ENCODE peak calls at places on chromosomes 13 and 19, in nine cellular contexts. One of them, this sample, is unnamed.
A peak's percentile ranks its signal among the peaks of the same experiment; 100 is the strongest.

GRCh38 chr19:31255174-31255862 is 93.9 kb downstream of the TSHZ3 start:
- DNase-seq in choroid plexus epithelial cell: no peak
- DNase-seq in upper lobe of right lung: no peak
- DNase-seq in astrocyte: no peak
- DNase-seq in kidney epithelial cell: no peak
- DNase-seq in left ventricle myocardium inferior: no peak
- DNase-seq in A549: no peak
- DNase-seq in AG10803: no peak
- DNase-seq in ovary: no peak
- DNase-seq in this sample: no peak

GRCh38 chr19:10975374-10976036 is 14.7 kb downstream of the SMARCA4 start:
- DNase-seq in choroid plexus epithelial cell: peak; percentile 66
- DNase-seq in upper lobe of right lung: no peak
- DNase-seq in astrocyte: peak; percentile 39
- DNase-seq in kidney epithelial cell: no peak
- DNase-seq in left ventricle myocardium inferior: peak; percentile 62
- DNase-seq in A549: no peak
- DNase-seq in AG10803: peak; percentile 55
- DNase-seq in ovary: peak; percentile 81
- DNase-seq in this sample: no peak

GRCh38 chr19:32691952-32692726 is 518 bp downstream of the NUDT19 start:
- DNase-seq in choroid plexus epithelial cell: peak; percentile 82
- DNase-seq in upper lobe of right lung: peak; percentile 89
- DNase-seq in astrocyte: peak; percentile 73
- DNase-seq in kidney epithelial cell: no peak
- DNase-seq in left ventricle myocardium inferior: peak; percentile 71
- DNase-seq in A549: peak; percentile 85
- DNase-seq in AG10803: peak; percentile 80
- DNase-seq in ovary: peak; percentile 37
- DNase-seq in this sample: peak; percentile 50

GRCh38 chr13:20566917-20567755 is at the start of gene IFT88:
- DNase-seq in choroid plexus epithelial cell: peak; percentile 84
- DNase-seq in upper lobe of right lung: peak; percentile 96
- DNase-seq in astrocyte: peak; percentile 78
- DNase-seq in kidney epithelial cell: peak; percentile 38
- DNase-seq in left ventricle myocardium inferior: peak; percentile 92
- DNase-seq in A549: peak; percentile 86
- DNase-seq in AG10803: peak; percentile 83
- DNase-seq in ovary: peak; percentile 87
- DNase-seq in this sample: peak; percentile 60

GRCh38 chr13:102536695-102537485 is 59.9 kb upstream of the TPP2 start:
- DNase-seq in choroid plexus epithelial cell: no peak
- DNase-seq in upper lobe of right lung: no peak
- DNase-seq in astrocyte: no peak
- DNase-seq in kidney epithelial cell: no peak
- DNase-seq in left ventricle myocardium inferior: no peak
- DNase-seq in A549: no peak
- DNase-seq in AG10803: no peak
- DNase-seq in ovary: no peak
- DNase-seq in this sample: no peak

GRCh38 chr13:112894423-112894672 is 74.7 kb upstream of the MCF2L start:
- DNase-seq in choroid plexus epithelial cell: no peak
- DNase-seq in upper lobe of right lung: no peak
- DNase-seq in astrocyte: no peak
- DNase-seq in kidney epithelial cell: no peak
- DNase-seq in left ventricle myocardium inferior: no peak
- DNase-seq in A549: no peak
- DNase-seq in AG10803: no peak
- DNase-seq in ovary: no peak
- DNase-seq in this sample: no peak

GRCh38 chr19:30387311-30388115 is 15.3 kb downstream of the ZNF536 start:
- DNase-seq in choroid plexus epithelial cell: no peak
- DNase-seq in upper lobe of right lung: no peak
- DNase-seq in astrocyte: no peak
- DNase-seq in kidney epithelial cell: no peak
- DNase-seq in left ventricle myocardium inferior: peak; percentile 32
- DNase-seq in A549: no peak
- DNase-seq in AG10803: no peak
- DNase-seq in ovary: no peak
- DNase-seq in this sample: no peak

GRCh38 chr13:60494296-60494695 is 97.3 kb downstream of the TDRD3 start:
- DNase-seq in choroid plexus epithelial cell: no peak
- DNase-seq in upper lobe of right lung: no peak
- DNase-seq in astrocyte: no peak
- DNase-seq in kidney epithelial cell: no peak
- DNase-seq in left ventricle myocardium inferior: no peak
- DNase-seq in A549: no peak
- DNase-seq in AG10803: no peak
- DNase-seq in ovary: no peak
- DNase-seq in this sample: no peak

GRCh38 chr13:103952183-103952582 is 886.0 kb upstream of the SLC10A2 start:
- DNase-seq in choroid plexus epithelial cell: peak; percentile 32
- DNase-seq in upper lobe of right lung: no peak
- DNase-seq in astrocyte: no peak
- DNase-seq in kidney epithelial cell: no peak
- DNase-seq in left ventricle myocardium inferior: no peak
- DNase-seq in A549: no peak
- DNase-seq in AG10803: no peak
- DNase-seq in ovary: no peak
- DNase-seq in this sample: peak; percentile 9

GRCh38 chr19:54616840-54617560 is 13.3 kb upstream of the LILRB1 start:
- DNase-seq in choroid plexus epithelial cell: no peak
- DNase-seq in upper lobe of right lung: no peak
- DNase-seq in astrocyte: no peak
- DNase-seq in kidney epithelial cell: no peak
- DNase-seq in left ventricle myocardium inferior: no peak
- DNase-seq in A549: no peak
- DNase-seq in AG10803: no peak
- DNase-seq in ovary: no peak
- DNase-seq in this sample: no peak

GRCh38 chr19:19539738-19540703 is 2.0 kb downstream of the CILP2 start:
- DNase-seq in choroid plexus epithelial cell: peak; percentile 80
- DNase-seq in upper lobe of right lung: peak; percentile 84
- DNase-seq in astrocyte: peak; percentile 35
- DNase-seq in kidney epithelial cell: peak; percentile 26
- DNase-seq in left ventricle myocardium inferior: peak; percentile 65
- DNase-seq in A549: peak; percentile 52
- DNase-seq in AG10803: peak; percentile 57
- DNase-seq in ovary: peak; percentile 68
- DNase-seq in this sample: peak; percentile 47

GRCh38 chr19:19752760-19753403 is 20.0 kb upstream of the ZNF14 start:
- DNase-seq in choroid plexus epithelial cell: no peak
- DNase-seq in upper lobe of right lung: no peak
- DNase-seq in astrocyte: no peak
- DNase-seq in kidney epithelial cell: no peak
- DNase-seq in left ventricle myocardium inferior: no peak
- DNase-seq in A549: no peak
- DNase-seq in AG10803: no peak
- DNase-seq in ovary: no peak
- DNase-seq in this sample: no peak

GRCh38 chr13:99596180-99596579 is 94.9 kb downstream of the TM9SF2 start:
- DNase-seq in choroid plexus epithelial cell: no peak
- DNase-seq in upper lobe of right lung: no peak
- DNase-seq in astrocyte: no peak
- DNase-seq in kidney epithelial cell: no peak
- DNase-seq in left ventricle myocardium inferior: no peak
- DNase-seq in A549: no peak
- DNase-seq in AG10803: no peak
- DNase-seq in ovary: no peak
- DNase-seq in this sample: no peak

GRCh38 chr19:56507446-56508281 is at the start of gene ZNF471:
- DNase-seq in choroid plexus epithelial cell: peak; percentile 99
- DNase-seq in upper lobe of right lung: peak; percentile 97
- DNase-seq in astrocyte: peak; percentile 96
- DNase-seq in kidney epithelial cell: peak; percentile 93
- DNase-seq in left ventricle myocardium inferior: peak; percentile 99
- DNase-seq in A549: peak; percentile 79
- DNase-seq in AG10803: peak; percentile 98
- DNase-seq in ovary: peak; percentile 99
- DNase-seq in this sample: peak; percentile 95

DNA sequence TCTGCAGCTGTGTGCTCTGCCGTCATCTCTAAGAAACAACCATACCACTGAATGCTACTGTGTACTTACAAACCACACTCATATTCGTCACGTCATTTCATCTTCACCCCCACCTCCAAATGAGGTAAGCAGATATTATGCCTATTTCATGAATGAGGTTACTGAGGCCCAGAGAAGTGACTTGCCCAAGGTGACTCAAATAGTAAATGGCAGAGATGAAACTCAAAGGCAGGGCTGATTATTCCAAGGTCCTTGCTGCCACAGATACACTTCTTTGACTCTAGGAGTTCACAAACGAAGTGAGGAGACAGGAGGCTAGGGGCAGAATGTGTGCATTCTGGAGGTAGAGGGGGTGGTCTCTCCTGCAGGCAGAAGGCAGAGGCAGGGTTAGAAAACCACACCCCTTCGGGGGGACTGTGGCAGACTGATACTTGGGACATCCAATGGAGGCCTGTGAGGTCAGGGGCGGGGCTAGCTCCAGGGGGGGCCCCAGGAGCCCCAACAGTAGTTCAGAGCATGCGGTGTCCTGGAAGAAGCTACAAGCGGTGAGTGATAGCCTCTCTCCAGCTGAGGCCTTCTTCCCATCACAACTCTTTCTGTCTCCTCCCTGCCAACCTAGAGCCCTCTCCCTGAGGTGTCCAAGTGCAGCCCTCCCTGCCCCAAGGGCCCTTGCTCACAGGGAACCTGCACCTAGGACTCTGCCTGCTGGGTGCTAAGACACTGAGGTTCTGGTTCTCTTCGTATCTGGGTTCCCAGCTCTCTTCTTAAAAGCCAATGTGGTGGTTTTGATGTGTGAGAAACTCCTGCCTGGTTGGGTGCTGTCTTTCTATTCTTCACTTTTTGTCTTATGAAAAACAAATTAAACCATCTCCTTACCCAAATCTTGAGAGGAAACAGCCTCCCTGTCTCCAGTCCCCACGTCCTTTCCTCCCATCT is 4.6 kb upstream of the KMT2B start:
- DNase-seq in choroid plexus epithelial cell: no peak
- DNase-seq in upper lobe of right lung: no peak
- DNase-seq in astrocyte: no peak
- DNase-seq in kidney epithelial cell: no peak
- DNase-seq in left ventricle myocardium inferior: no peak
- DNase-seq in A549: no peak
- DNase-seq in AG10803: no peak
- DNase-seq in ovary: no peak
- DNase-seq in this sample: no peak
- H3K4me3 ChIP-seq in choroid plexus epithelial cell: no peak overlapping the region
- H3K4me3 ChIP-seq in upper lobe of right lung: no peak overlapping the region
- H3K4me3 ChIP-seq in astrocyte: no peak overlapping the region
- H3K4me3 ChIP-seq in kidney epithelial cell: no peak overlapping the region
- H3K4me3 ChIP-seq in left ventricle myocardium inferior: no peak overlapping the region
- H3K4me3 ChIP-seq in A549: no peak overlapping the region
- H3K4me3 ChIP-seq in AG10803: no peak overlapping the region
- H3K4me3 ChIP-seq in ovary: no peak overlapping the region
- H3K4me3 ChIP-seq in this sample: no peak overlapping the region

DNA sequence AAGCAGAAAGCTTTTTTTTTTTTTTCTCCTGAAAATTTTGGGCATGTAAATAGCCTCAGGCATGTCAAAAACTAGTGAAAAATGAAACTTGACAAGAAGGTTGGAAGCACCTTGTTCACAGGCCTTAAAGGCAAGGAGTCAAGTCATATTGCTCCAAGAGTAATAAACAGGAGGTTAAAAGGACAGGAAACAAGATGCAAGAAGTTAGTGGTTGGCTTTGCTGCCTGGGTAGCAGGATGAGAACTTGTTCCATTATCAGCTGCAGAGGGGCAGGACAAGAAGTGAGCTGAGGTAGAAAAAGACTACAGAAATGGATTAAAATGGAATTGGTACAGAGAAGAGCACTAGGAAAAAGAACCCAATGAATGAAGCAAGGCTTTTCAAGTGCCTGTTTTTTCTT is 242.6 kb downstream of the DCT start:
- DNase-seq in choroid plexus epithelial cell: peak; percentile 57
- DNase-seq in upper lobe of right lung: no peak
- DNase-seq in astrocyte: no peak
- DNase-seq in kidney epithelial cell: no peak
- DNase-seq in left ventricle myocardium inferior: no peak
- DNase-seq in A549: no peak
- DNase-seq in AG10803: no peak
- DNase-seq in ovary: no peak
- DNase-seq in this sample: no peak
- TF ChIP-seq CTCF in choroid plexus epithelial cell: no peak
- TF ChIP-seq CTCF in upper lobe of right lung: no peak
- TF ChIP-seq CTCF in astrocyte: no peak
- TF ChIP-seq CTCF in kidney epithelial cell: no peak
- TF ChIP-seq CTCF in left ventricle myocardium inferior: no peak
- TF ChIP-seq CTCF in A549: no peak
- TF ChIP-seq CTCF in AG10803: no peak
- TF ChIP-seq CTCF in ovary: no peak
- TF ChIP-seq CTCF in this sample: no peak

DNA sequence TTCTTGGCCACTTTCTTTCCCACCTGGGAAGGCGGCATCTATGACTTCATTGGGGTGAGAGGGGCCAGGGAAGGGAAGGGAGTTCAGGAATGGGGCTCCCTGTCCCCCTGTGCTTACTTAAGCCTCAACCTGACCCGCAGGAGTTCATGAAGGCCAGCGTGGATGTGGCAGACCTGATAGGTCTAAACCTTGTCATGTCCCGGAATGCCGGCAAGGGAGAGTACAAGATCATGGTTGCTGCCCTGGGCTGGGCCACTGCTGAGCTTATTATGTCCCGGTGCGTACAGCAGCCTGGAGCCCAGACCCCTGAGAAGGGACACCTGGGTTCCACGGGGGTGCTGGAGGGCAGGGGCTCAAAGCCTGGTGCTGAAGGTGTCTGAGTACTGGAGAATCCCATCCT is 1.1 kb downstream of the TMEM147 start:
- DNase-seq in choroid plexus epithelial cell: no peak
- DNase-seq in upper lobe of right lung: no peak
- DNase-seq in astrocyte: no peak
- DNase-seq in kidney epithelial cell: no peak
- DNase-seq in left ventricle myocardium inferior: no peak
- DNase-seq in A549: no peak
- DNase-seq in AG10803: no peak
- DNase-seq in ovary: no peak
- DNase-seq in this sample: no peak
- H3K4me3 ChIP-seq in choroid plexus epithelial cell: peak overlapping the region; percentile 92
- H3K4me3 ChIP-seq in upper lobe of right lung: peak overlapping the region; percentile 97
- H3K4me3 ChIP-seq in astrocyte: peak overlapping the region; percentile 88
- H3K4me3 ChIP-seq in kidney epithelial cell: peak overlapping the region; percentile 79
- H3K4me3 ChIP-seq in left ventricle myocardium inferior: peak overlapping the region; percentile 84
- H3K4me3 ChIP-seq in A549: peak overlapping the region; percentile 86
- H3K4me3 ChIP-seq in AG10803: peak overlapping the region; percentile 86
- H3K4me3 ChIP-seq in ovary: no peak overlapping the region
- H3K4me3 ChIP-seq in this sample: peak overlapping the region; percentile 72

GRCh38 chr13:91308299-91308698 is 39.2 kb upstream of the MIR17HG start:
- DNase-seq in choroid plexus epithelial cell: peak; percentile 4
- DNase-seq in upper lobe of right lung: no peak
- DNase-seq in astrocyte: no peak
- DNase-seq in kidney epithelial cell: no peak
- DNase-seq in left ventricle myocardium inferior: no peak
- DNase-seq in A549: no peak
- DNase-seq in AG10803: no peak
- DNase-seq in ovary: no peak
- DNase-seq in this sample: peak; percentile 5
- TF ChIP-seq CTCF in choroid plexus epithelial cell: no peak
- TF ChIP-seq CTCF in upper lobe of right lung: peak; percentile 22
- TF ChIP-seq CTCF in astrocyte: no peak
- TF ChIP-seq CTCF in kidney epithelial cell: peak; percentile 9
- TF ChIP-seq CTCF in left ventricle myocardium inferior: no peak
- TF ChIP-seq CTCF in A549: no peak
- TF ChIP-seq CTCF in AG10803: no peak
- TF ChIP-seq CTCF in ovary: no peak
- TF ChIP-seq CTCF in this sample: peak; percentile 25

GRCh38 chr13:114260818-114261217 is 20.6 kb upstream of the UPF3A start:
- DNase-seq in choroid plexus epithelial cell: no peak
- DNase-seq in upper lobe of right lung: no peak
- DNase-seq in astrocyte: no peak
- DNase-seq in kidney epithelial cell: no peak
- DNase-seq in left ventricle myocardium inferior: no peak
- DNase-seq in A549: no peak
- DNase-seq in AG10803: no peak
- DNase-seq in ovary: no peak
- DNase-seq in this sample: no peak
- H3K4me3 ChIP-seq in choroid plexus epithelial cell: no peak overlapping the region
- H3K4me3 ChIP-seq in upper lobe of right lung: no peak overlapping the region
- H3K4me3 ChIP-seq in astrocyte: no peak overlapping the region
- H3K4me3 ChIP-seq in kidney epithelial cell: no peak overlapping the region
- H3K4me3 ChIP-seq in left ventricle myocardium inferior: no peak overlapping the region
- H3K4me3 ChIP-seq in A549: no peak overlapping the region
- H3K4me3 ChIP-seq in AG10803: no peak overlapping the region
- H3K4me3 ChIP-seq in ovary: no peak overlapping the region
- H3K4me3 ChIP-seq in this sample: no peak overlapping the region

This sample was measured in bronchial epithelial cell.